ENCODE peak calls at places on chromosomes 6 and 20, in ten cellular contexts. G, N, O, S, T, P, K, M, Q and Z are unnamed samples.

GRCh38 chr6:122947355-122947754 is 48.7 kb upstream of the CLVS2 start:
- DNase-seq in S (no peak), O (no peak), K (no peak), Q (peak; percentile 26), G (peak; percentile 54), M (peak; percentile 61), T (peak; percentile 1), P (no peak), N (no peak), Z (peak; percentile 47)

GRCh38 chr20:43915209-43916072 is 789 bp downstream of the TOX2 start:
- DNase-seq in N (no peak), K (no peak), S (no peak), O (no peak), M (peak; percentile 43), P (no peak), Q (peak; percentile 18), T (no peak), G (peak; percentile 14), Z (no peak)

GRCh38 chr20:41617059-41617921 is 887 bp downstream of the CHD6 start:
- DNase-seq in N (peak; percentile 24), P (peak; percentile 11), M (peak; percentile 50), G (peak; percentile 22), O (peak; percentile 20), K (no peak), T (peak; percentile 11), S (no peak), Q (peak; percentile 28), Z (peak; percentile 30)

GRCh38 chr6:139765825-139766285 is 391.4 kb upstream of the CITED2 start:
- DNase-seq in G (peak; percentile 44), Q (no peak), N (no peak), T (peak; percentile 49), K (no peak), P (no peak), O (no peak), M (peak; percentile 61), S (no peak), Z (peak; percentile 31)

GRCh38 chr20:32277361-32278198 is at the start of gene KIF3B:
- DNase-seq in O (peak; percentile 84), N (peak; percentile 87), T (peak; percentile 88), G (peak; percentile 89), S (peak; percentile 53), M (peak; percentile 91), Q (peak; percentile 88), P (peak; percentile 90), K (peak; percentile 71), Z (peak; percentile 87)

GRCh38 chr6:111011360-111012142 is 29.7 kb downstream of the RPF2 start:
- DNase-seq in G (peak; percentile 55), T (peak; percentile 14), M (peak; percentile 62), S (no peak), O (no peak), Q (peak; percentile 51), P (no peak), N (no peak), K (no peak), Z (peak; percentile 55)

GRCh38 chr6:26594730-26595632 is 1.8 kb upstream of the ABT1 start:
- DNase-seq in Q (peak; percentile 69), T (peak; percentile 83), G (peak; percentile 77), K (no peak), S (peak; percentile 79), N (no peak), P (no peak), M (peak; percentile 94), O (no peak), Z (peak; percentile 52)

GRCh38 chr6:134060491-134061106 is 8.2 kb upstream of the SLC2A12 start:
- DNase-seq in Q (peak; percentile 75), M (peak; percentile 58), G (peak; percentile 75), P (no peak), K (no peak), S (no peak), T (peak; percentile 66), N (no peak), O (no peak), Z (peak; percentile 61)

GRCh38 chr6:125918681-125919566 is 37.6 kb upstream of the HINT3 start:
- DNase-seq in P (no peak), G (peak; percentile 94), K (no peak), Q (peak; percentile 82), N (no peak), T (peak; percentile 85), O (peak; percentile 67), S (peak; percentile 81), M (peak; percentile 93), Z (peak; percentile 97)

GRCh38 chr6:154653853-154654252 is 79.4 kb upstream of the SCAF8 start:
- DNase-seq in P (no peak), Q (peak; percentile 73), M (peak; percentile 93), O (no peak), S (peak; percentile 50), T (peak; percentile 89), G (peak; percentile 95), K (no peak), N (no peak), Z (peak; percentile 65)

DNA sequence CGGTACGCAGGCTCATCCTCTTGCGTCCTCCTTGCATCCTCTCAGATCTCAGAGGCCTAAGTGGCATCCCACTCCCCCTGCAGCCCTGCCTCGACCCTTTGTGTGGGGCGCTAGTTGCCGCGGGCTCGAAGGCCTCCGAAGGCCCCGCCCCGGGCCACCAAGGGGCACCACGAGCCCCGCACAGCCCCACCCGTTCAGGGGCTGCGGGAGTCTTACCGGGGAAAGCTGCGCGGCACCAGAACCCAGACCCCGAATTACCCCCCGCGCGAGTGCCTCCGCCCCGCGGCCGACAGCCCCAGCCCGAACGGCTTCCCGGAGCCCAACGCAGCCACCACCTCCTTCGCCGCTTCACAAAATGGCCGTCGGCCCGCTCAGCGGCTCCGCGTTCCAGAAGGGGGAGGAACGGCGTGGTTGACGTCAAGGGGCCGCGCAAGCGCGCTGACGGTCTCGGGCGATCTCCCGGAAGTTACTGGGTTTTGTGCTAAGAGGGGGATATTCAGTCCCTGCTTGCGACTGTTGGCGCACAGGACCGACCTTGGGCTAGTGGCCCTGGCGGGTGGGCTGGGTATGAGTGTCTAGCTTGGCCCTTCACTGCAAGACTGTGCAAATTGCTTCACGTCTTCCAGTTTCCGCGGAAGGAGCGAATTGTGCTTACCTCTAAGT is at the start of the genes CPNE1 and RBM12:
- DNase-seq in G (peak; percentile 91), O (peak; percentile 87), Q (peak; percentile 93), S (peak; percentile 85), P (peak; percentile 90), T (peak; percentile 87), K (peak; percentile 86), M (peak; percentile 93), N (peak; percentile 92), Z (peak; percentile 90)
- TF ChIP-seq CTCF in G (no peak), O (peak; percentile 4), Q (no peak), S (no peak), P (peak; percentile 29), T (no peak), K (no peak), M (no peak), N (no peak), Z (no peak)

GRCh38 chr6:170575250-170575649 is 9.2 kb downstream of the PDCD2 start:
- DNase-seq in M (peak; percentile 27), N (no peak), T (peak; percentile 20), P (no peak), Q (no peak), O (no peak), K (no peak), S (no peak), G (peak; percentile 42), Z (no peak)
- TF ChIP-seq CTCF in M (peak; percentile 20), N (peak; percentile 10), T (peak; percentile 62), P (no peak), Q (peak; percentile 38), O (no peak), K (no peak), S (peak; percentile 35), G (peak; percentile 49), Z (peak; percentile 21)

GRCh38 chr6:11598687-11599086 is 61.1 kb downstream of the TMEM170B start:
- DNase-seq in O (no peak), Q (no peak), P (no peak), G (no peak), T (no peak), K (no peak), S (no peak), M (no peak), N (no peak), Z (no peak)

GRCh38 chr6:11593096-11593495 is 55.5 kb downstream of the TMEM170B start:
- DNase-seq in Q (no peak), N (no peak), T (no peak), P (no peak), K (no peak), S (no peak), G (no peak), M (no peak), O (no peak), Z (no peak)

GRCh38 chr6:11596640-11597237 is 59.2 kb downstream of the TMEM170B start:
- DNase-seq in O (no peak), G (peak; percentile 67), T (no peak), P (no peak), M (no peak), S (no peak), K (no peak), Q (no peak), N (no peak), Z (no peak)

GRCh38 chr6:11592289-11592906 is 54.8 kb downstream of the TMEM170B start:
- DNase-seq in K (no peak), S (no peak), N (no peak), M (peak; percentile 55), Q (no peak), O (no peak), P (no peak), T (no peak), G (no peak), Z (no peak)

GRCh38 chr6:11595903-11596302 is 58.4 kb downstream of the TMEM170B start:
- DNase-seq in G (no peak), O (no peak), S (no peak), N (no peak), T (peak; percentile 26), Q (peak; percentile 31), P (no peak), M (peak; percentile 40), K (no peak), Z (no peak)
- TF ChIP-seq CTCF in G (peak; percentile 11), O (no peak), S (no peak), N (peak; percentile 14), T (peak; percentile 55), Q (peak; percentile 37), P (no peak), M (peak; percentile 45), K (peak; percentile 55), Z (no peak)

GRCh38 chr6:37060195-37060559 is 54.7 kb downstream of the FGD2 start:
- DNase-seq in Q (no peak), P (no peak), G (no peak), O (no peak), K (no peak), N (no peak), T (no peak), M (no peak), S (no peak), Z (no peak)

GRCh38 chr6:37057678-37058077 is 52.2 kb downstream of the FGD2 start:
- DNase-seq in G (no peak), M (no peak), P (no peak), N (no peak), T (no peak), S (no peak), O (no peak), Q (no peak), K (no peak), Z (no peak)

GRCh38 chr6:37058084-37058586 is 52.7 kb downstream of the FGD2 start:
- DNase-seq in S (no peak), T (no peak), P (no peak), K (no peak), M (peak; percentile 59), G (peak; percentile 90), N (no peak), Q (no peak), O (no peak), Z (peak; percentile 55)

GRCh38 chr6:37061157-37061804 is 55.8 kb downstream of the FGD2 start:
- DNase-seq in Q (no peak), N (peak; percentile 40), G (no peak), P (peak; percentile 46), M (no peak), T (no peak), K (no peak), S (no peak), O (no peak), Z (no peak)

GRCh38 chr6:37059344-37060194 is 54.1 kb downstream of the FGD2 start:
- DNase-seq in K (no peak), S (peak; percentile 92), O (peak; percentile 37), M (peak; percentile 97), T (peak; percentile 95), G (peak; percentile 98), N (peak; percentile 61), P (peak; percentile 40), Q (peak; percentile 94), Z (peak; percentile 97)
- TF ChIP-seq CTCF in K (no peak), S (peak; percentile 79), O (peak; percentile 48), M (peak; percentile 87), T (peak; percentile 94), G (peak; percentile 71), N (peak; percentile 42), P (peak; percentile 30), Q (peak; percentile 73), Z (peak; percentile 66)